ENCODE peak calls at places on chromosome 19, in seven cellular contexts. H is mesenchymal stem cell; A is stomach; S is CD8-positive, alpha-beta memory T cell; J is endodermal cell; T is breast epithelium; E is K562. C is an unnamed sample.

GRCh38 chr19:2282062-2282861 is at the start of gene PEAK3:
- DNase-seq in H (peak; percentile 73), A (peak; percentile 67), S (peak; percentile 68), J (peak; percentile 86), T (no peak), E (peak; percentile 75), C (no peak)

GRCh38 chr19:19032420-19033175 is 719 bp downstream of the SUGP2 start:
- DNase-seq in H (peak; percentile 98), A (peak; percentile 59), S (peak; percentile 80), J (peak; percentile 99), T (peak; percentile 61), E (peak; percentile 91), C (peak; percentile 85)

GRCh38 chr19:15426485-15427349 is 7.9 kb upstream of the AKAP8L start:
- DNase-seq in H (no peak), A (no peak), S (no peak), J (no peak), T (no peak), E (peak; percentile 21), C (no peak)

GRCh38 chr19:18479964-18480723 is 41.7 kb downstream of the ELL start:
- DNase-seq in H (peak; percentile 92), A (peak; percentile 49), S (no peak), J (no peak), T (peak; percentile 71), E (peak; percentile 45), C (no peak)

GRCh38 chr19:15934332-15935078 is at the start of gene CYP4F11:
- DNase-seq in H (no peak), A (peak; percentile 96), S (no peak), J (no peak), T (peak; percentile 57), E (no peak), C (peak; percentile 46)

GRCh38 chr19:51712461-51713081 is 11.2 kb downstream of the HAS1 start:
- DNase-seq in H (no peak), A (no peak), S (no peak), J (peak; percentile 85), T (no peak), E (peak; percentile 65), C (peak; percentile 85)

GRCh38 chr19:42277821-42278809 is 9.1 kb downstream of the CIC start:
- DNase-seq in H (peak; percentile 30), A (no peak), S (no peak), J (peak; percentile 57), T (peak; percentile 91), E (no peak), C (no peak)

GRCh38 chr19:3606690-3607289 is at the start of gene TBXA2R:
- DNase-seq in H (peak; percentile 75), A (peak; percentile 64), S (peak; percentile 70), J (peak; percentile 91), T (peak; percentile 54), E (peak; percentile 92), C (peak; percentile 59)

GRCh38 chr19:39916851-39917396 is 17.5 kb downstream of the FCGBP start:
- DNase-seq in H (no peak), A (no peak), S (no peak), J (peak; percentile 51), T (no peak), E (no peak), C (no peak)

GRCh38 chr19:32933571-32933970 is 38.2 kb downstream of the CEP89 start:
- DNase-seq in H (no peak), A (no peak), S (no peak), J (no peak), T (no peak), E (no peak), C (no peak)

GRCh38 chr19:32349724-32350475 is 4.5 kb downstream of the ZNF507 start:
- DNase-seq in H (no peak), A (no peak), S (no peak), J (no peak), T (no peak), E (no peak), C (peak; percentile 45)

GRCh38 chr19:2719910-2720776 is 1.0 kb downstream of the DIRAS1 start:
- DNase-seq in H (peak; percentile 24), A (no peak), S (no peak), J (peak; percentile 87), T (no peak), E (no peak), C (no peak)

GRCh38 chr19:1822210-1822609 is 10.1 kb upstream of the ATP8B3 start:
- DNase-seq in H (no peak), A (no peak), S (no peak), J (no peak), T (no peak), E (no peak), C (no peak)

GRCh38 chr19:55486971-55487883 is 1.0 kb upstream of the SSC5D start:
- DNase-seq in H (peak; percentile 99), A (no peak), S (no peak), J (peak; percentile 78), T (peak; percentile 68), E (peak; percentile 74), C (peak; percentile 81)

GRCh38 chr19:50697414-50698124 is 22.0 kb downstream of the SHANK1 start:
- DNase-seq in H (no peak), A (no peak), S (no peak), J (no peak), T (no peak), E (no peak), C (no peak)

GRCh38 chr19:870963-871401 is 11.5 kb downstream of the CFD start:
- DNase-seq in H (no peak), A (no peak), S (no peak), J (peak; percentile 52), T (no peak), E (no peak), C (no peak)

GRCh38 chr19:55189424-55189823 is 9.3 kb upstream of the SYT5 start:
- DNase-seq in H (peak; percentile 92), A (no peak), S (no peak), J (no peak), T (peak; percentile 66), E (no peak), C (peak; percentile 99)

GRCh38 chr19:41321600-41322270 is 11.8 kb downstream of the CCDC97 start:
- DNase-seq in H (peak; percentile 92), A (no peak), S (no peak), J (peak; percentile 91), T (no peak), E (peak; percentile 71), C (peak; percentile 41)

GRCh38 chr19:33052352-33052972 is 12.2 kb downstream of the RHPN2 start:
- DNase-seq in H (peak; percentile 71), A (peak; percentile 37), S (no peak), J (no peak), T (no peak), E (no peak), C (peak; percentile 78)

GRCh38 chr19:57935731-57936130 is 529 bp upstream of the ZNF418 start:
- DNase-seq in H (no peak), A (no peak), S (no peak), J (no peak), T (no peak), E (no peak), C (no peak)

DNA sequence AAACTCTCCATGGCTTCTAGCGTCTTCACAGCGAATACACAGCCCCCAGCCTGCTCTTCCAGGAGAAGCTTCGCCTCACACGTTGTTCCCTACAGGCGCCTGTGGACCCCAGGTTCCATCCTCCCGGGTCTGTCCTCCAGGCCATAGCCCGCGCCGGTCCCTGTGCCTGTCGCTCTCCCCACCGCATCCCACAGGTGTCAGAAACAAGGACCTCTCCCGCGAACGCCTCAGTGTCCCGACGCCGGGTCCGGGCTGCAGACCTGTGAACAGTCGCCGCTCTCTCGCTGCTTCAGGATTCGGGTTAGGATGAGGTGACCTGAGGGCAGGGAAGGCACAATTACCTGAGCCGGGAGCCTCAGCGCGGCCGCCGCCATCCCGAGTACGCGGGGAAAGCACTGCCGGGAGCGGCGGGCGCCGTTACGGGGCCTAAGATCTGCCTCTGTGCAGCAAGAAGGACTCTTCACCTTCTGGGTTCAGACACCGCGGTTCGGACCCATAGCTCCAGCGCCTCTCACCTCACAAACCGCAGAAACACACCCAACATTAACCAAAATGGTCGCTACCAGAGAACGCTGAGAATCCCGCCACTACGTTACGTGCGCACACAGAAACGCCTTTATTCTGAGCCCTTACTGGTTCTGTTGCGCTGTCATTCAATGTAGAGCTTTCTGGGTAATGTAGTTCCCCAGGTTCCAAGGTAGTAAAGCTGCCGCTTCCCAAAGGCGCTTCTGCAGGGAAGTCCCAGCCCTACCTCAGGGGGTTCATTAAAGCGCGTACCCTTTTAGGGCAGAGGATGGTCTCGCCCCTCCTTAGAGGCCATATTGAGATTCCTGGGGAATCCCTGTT is at the start of gene ZNF418:
- DNase-seq in H (peak; percentile 88), A (peak; percentile 54), S (peak; percentile 78), J (peak; percentile 90), T (peak; percentile 57), E (peak; percentile 18), C (no peak)
- H3K9me3 ChIP-seq in H (peaks cover 34% of the 10 kb centered on the region), A (peaks cover 56% of the 10 kb centered on the region), S (peaks cover 36% of the 10 kb centered on the region), J (peaks cover 55% of the 10 kb centered on the region), T (peaks cover 66% of the 10 kb centered on the region), E (peaks cover 2% of the 10 kb centered on the region), C (peaks cover 60% of the 10 kb centered on the region)

GRCh38 chr19:8208710-8209110 is 460 bp upstream of the CERS4 start:
- DNase-seq in H (no peak), A (no peak), S (no peak), J (no peak), T (no peak), E (peak; percentile 87), C (no peak)

GRCh38 chr19:8209965-8210659 is 942 bp downstream of the CERS4 start:
- DNase-seq in H (no peak), A (no peak), S (no peak), J (peak; percentile 81), T (no peak), E (no peak), C (no peak)

GRCh38 chr19:8209111-8209964 is at the start of gene CERS4:
- DNase-seq in H (peak; percentile 54), A (peak; percentile 81), S (peak; percentile 87), J (peak; percentile 98), T (peak; percentile 64), E (peak; percentile 73), C (peak; percentile 52)

GRCh38 chr19:8212212-8212611 is 3.0 kb downstream of the CERS4 start:
- DNase-seq in H (no peak), A (no peak), S (no peak), J (no peak), T (no peak), E (no peak), C (no peak)

GRCh38 chr19:8210660-8211101 is 1.5 kb downstream of the CERS4 start:
- DNase-seq in H (no peak), A (no peak), S (no peak), J (no peak), T (no peak), E (no peak), C (no peak)
- H3K27ac ChIP-seq in H (no peak overlapping the region), A (peak overlapping the region; percentile 84), S (peak overlapping the region; percentile 67), J (no peak overlapping the region), T (peak overlapping the region; percentile 5), E (no peak overlapping the region), C (no peak overlapping the region)

DNA sequence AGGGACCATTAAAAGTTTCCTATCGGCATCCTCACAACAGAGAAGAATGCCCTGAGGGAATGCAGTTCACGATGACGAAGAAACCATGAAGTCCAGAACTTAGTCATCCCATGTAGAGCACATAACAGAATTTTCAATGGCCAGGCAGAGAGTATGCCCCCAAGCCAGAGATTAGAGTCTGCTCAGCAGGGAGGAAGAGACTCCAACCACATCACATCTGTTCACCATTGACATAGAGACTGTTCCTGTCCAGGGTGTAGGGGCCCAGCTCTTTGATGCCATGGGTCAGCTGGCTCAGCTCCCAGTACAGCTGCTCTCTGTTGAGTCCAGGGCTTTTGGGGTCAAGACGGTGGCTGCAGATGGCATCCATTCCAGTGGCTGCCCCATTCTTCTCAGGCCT is 68.2 kb downstream of the MBD3L1 start:
- DNase-seq in H (no peak), A (no peak), S (no peak), J (no peak), T (no peak), E (no peak), C (no peak)
- H3K9me3 ChIP-seq in H (peaks cover 31% of the 10 kb centered on the region), A (no peaks in the 10 kb centered on the region), S (no peaks in the 10 kb centered on the region), J (peaks cover 76% of the 10 kb centered on the region), T (no peaks in the 10 kb centered on the region), E (no peaks in the 10 kb centered on the region), C (peaks cover 4% of the 10 kb centered on the region)

GRCh38 chr19:38142176-38143035 is 81.6 kb downstream of the DPF1 start:
- DNase-seq in H (peak; percentile 62), A (peak; percentile 34), S (peak; percentile 52), J (peak; percentile 94), T (no peak), E (peak; percentile 84), C (peak; percentile 31)
- H3K27ac ChIP-seq in H (no peak overlapping the region), A (no peak overlapping the region), S (no peak overlapping the region), J (no peak overlapping the region), T (no peak overlapping the region), E (no peak overlapping the region), C (no peak overlapping the region)

C was measured in PC-3.